ENCODE peak calls at places on chromosomes 7 and 10, in nine cellular contexts. One of them, this sample, is unnamed.

GRCh38 chr7:107628461-107629064 is 32.1 kb upstream of the SLC26A4 start:
- DNase-seq in ELR: no peak
- DNase-seq in NCI-H1092 treated with DMSO at 0.1 percent for 48 hours: no peak
- DNase-seq in T-helper 2 cell: no peak
- DNase-seq in stimulated activated CD4-positive, alpha-beta T cell treated with anti-CD3 and anti-CD28 coated beads, Interleukin-12 subunit alpha, Interleukin-12 subunit beta, amount 100 ng/mL, for 4 hours: no peak
- DNase-seq in mesenteric fat pad: no peak
- DNase-seq in OCI-M1: no peak
- DNase-seq in NCI-H226: no peak
- DNase-seq in GM12891: no peak
- DNase-seq in this sample: no peak

GRCh38 chr7:106767073-106767472 is 98.0 kb upstream of the PIK3CG start:
- DNase-seq in NCI-H1092 treated with DMSO at 0.1 percent for 48 hours: no peak
- DNase-seq in mesenteric fat pad: no peak
- DNase-seq in NCI-H226: peak; percentile 37
- DNase-seq in ELR: peak; percentile 16
- DNase-seq in OCI-M1: peak; percentile 83
- DNase-seq in GM12891: no peak
- DNase-seq in T-helper 2 cell: no peak
- DNase-seq in stimulated activated CD4-positive, alpha-beta T cell treated with anti-CD3 and anti-CD28 coated beads, Interleukin-12 subunit alpha, Interleukin-12 subunit beta, amount 100 ng/mL, for 4 hours: no peak
- DNase-seq in this sample: no peak

GRCh38 chr10:113681533-113682470 is 2.1 kb downstream of the CASP7 start:
- DNase-seq in mesenteric fat pad: no peak
- DNase-seq in NCI-H226: no peak
- DNase-seq in stimulated activated CD4-positive, alpha-beta T cell treated with anti-CD3 and anti-CD28 coated beads, Interleukin-12 subunit alpha, Interleukin-12 subunit beta, amount 100 ng/mL, for 4 hours: no peak
- DNase-seq in T-helper 2 cell: no peak
- DNase-seq in OCI-M1: no peak
- DNase-seq in NCI-H1092 treated with DMSO at 0.1 percent for 48 hours: no peak
- DNase-seq in ELR: no peak
- DNase-seq in GM12891: peak; percentile 34
- DNase-seq in this sample: no peak

GRCh38 chr10:25125151-25125550 is 49.6 kb upstream of the GPR158 start:
- DNase-seq in OCI-M1: no peak
- DNase-seq in ELR: no peak
- DNase-seq in GM12891: no peak
- DNase-seq in mesenteric fat pad: no peak
- DNase-seq in stimulated activated CD4-positive, alpha-beta T cell treated with anti-CD3 and anti-CD28 coated beads, Interleukin-12 subunit alpha, Interleukin-12 subunit beta, amount 100 ng/mL, for 4 hours: no peak
- DNase-seq in NCI-H226: no peak
- DNase-seq in T-helper 2 cell: no peak
- DNase-seq in NCI-H1092 treated with DMSO at 0.1 percent for 48 hours: peak; percentile 19
- DNase-seq in this sample: no peak

GRCh38 chr7:51198654-51199053 is 118.0 kb downstream of the COBL start:
- DNase-seq in NCI-H1092 treated with DMSO at 0.1 percent for 48 hours: no peak
- DNase-seq in OCI-M1: no peak
- DNase-seq in stimulated activated CD4-positive, alpha-beta T cell treated with anti-CD3 and anti-CD28 coated beads, Interleukin-12 subunit alpha, Interleukin-12 subunit beta, amount 100 ng/mL, for 4 hours: no peak
- DNase-seq in mesenteric fat pad: no peak
- DNase-seq in ELR: no peak
- DNase-seq in T-helper 2 cell: no peak
- DNase-seq in NCI-H226: peak; percentile 4
- DNase-seq in GM12891: no peak
- DNase-seq in this sample: no peak

GRCh38 chr10:107144490-107144889 is 20.0 kb downstream of the SORCS1 start:
- DNase-seq in stimulated activated CD4-positive, alpha-beta T cell treated with anti-CD3 and anti-CD28 coated beads, Interleukin-12 subunit alpha, Interleukin-12 subunit beta, amount 100 ng/mL, for 4 hours: no peak
- DNase-seq in OCI-M1: peak; percentile 53
- DNase-seq in ELR: no peak
- DNase-seq in NCI-H226: no peak
- DNase-seq in GM12891: no peak
- DNase-seq in T-helper 2 cell: no peak
- DNase-seq in mesenteric fat pad: no peak
- DNase-seq in NCI-H1092 treated with DMSO at 0.1 percent for 48 hours: no peak
- DNase-seq in this sample: no peak

GRCh38 chr10:2839081-2839725 is 228.1 kb upstream of the PFKP start:
- DNase-seq in T-helper 2 cell: no peak
- DNase-seq in NCI-H1092 treated with DMSO at 0.1 percent for 48 hours: peak; percentile 2
- DNase-seq in NCI-H226: no peak
- DNase-seq in stimulated activated CD4-positive, alpha-beta T cell treated with anti-CD3 and anti-CD28 coated beads, Interleukin-12 subunit alpha, Interleukin-12 subunit beta, amount 100 ng/mL, for 4 hours: peak; percentile 47
- DNase-seq in OCI-M1: peak; percentile 52
- DNase-seq in ELR: peak; percentile 31
- DNase-seq in GM12891: no peak
- DNase-seq in mesenteric fat pad: no peak
- DNase-seq in this sample: no peak

GRCh38 chr10:128078136-128078969 is 47.9 kb downstream of the MKI67 start:
- DNase-seq in stimulated activated CD4-positive, alpha-beta T cell treated with anti-CD3 and anti-CD28 coated beads, Interleukin-12 subunit alpha, Interleukin-12 subunit beta, amount 100 ng/mL, for 4 hours: peak; percentile 34
- DNase-seq in NCI-H1092 treated with DMSO at 0.1 percent for 48 hours: peak; percentile 5
- DNase-seq in OCI-M1: peak; percentile 47
- DNase-seq in mesenteric fat pad: peak; percentile 86
- DNase-seq in T-helper 2 cell: no peak
- DNase-seq in GM12891: peak; percentile 50
- DNase-seq in NCI-H226: no peak
- DNase-seq in ELR: peak; percentile 57
- DNase-seq in this sample: no peak

GRCh38 chr10:107529350-107529749 is 364.8 kb upstream of the SORCS1 start:
- DNase-seq in OCI-M1: no peak
- DNase-seq in mesenteric fat pad: no peak
- DNase-seq in NCI-H226: no peak
- DNase-seq in stimulated activated CD4-positive, alpha-beta T cell treated with anti-CD3 and anti-CD28 coated beads, Interleukin-12 subunit alpha, Interleukin-12 subunit beta, amount 100 ng/mL, for 4 hours: no peak
- DNase-seq in GM12891: no peak
- DNase-seq in T-helper 2 cell: no peak
- DNase-seq in NCI-H1092 treated with DMSO at 0.1 percent for 48 hours: no peak
- DNase-seq in ELR: no peak
- DNase-seq in this sample: no peak

GRCh38 chr10:43727935-43728334 is 79.3 kb upstream of the ZNF32 start:
- DNase-seq in mesenteric fat pad: no peak
- DNase-seq in stimulated activated CD4-positive, alpha-beta T cell treated with anti-CD3 and anti-CD28 coated beads, Interleukin-12 subunit alpha, Interleukin-12 subunit beta, amount 100 ng/mL, for 4 hours: no peak
- DNase-seq in T-helper 2 cell: no peak
- DNase-seq in ELR: no peak
- DNase-seq in GM12891: no peak
- DNase-seq in NCI-H1092 treated with DMSO at 0.1 percent for 48 hours: no peak
- DNase-seq in NCI-H226: no peak
- DNase-seq in OCI-M1: no peak
- DNase-seq in this sample: no peak

GRCh38 chr7:133753513-133753912 is 373.6 kb upstream of the LRGUK start:
- DNase-seq in NCI-H1092 treated with DMSO at 0.1 percent for 48 hours: no peak
- DNase-seq in T-helper 2 cell: no peak
- DNase-seq in stimulated activated CD4-positive, alpha-beta T cell treated with anti-CD3 and anti-CD28 coated beads, Interleukin-12 subunit alpha, Interleukin-12 subunit beta, amount 100 ng/mL, for 4 hours: no peak
- DNase-seq in mesenteric fat pad: no peak
- DNase-seq in OCI-M1: no peak
- DNase-seq in GM12891: no peak
- DNase-seq in ELR: no peak
- DNase-seq in NCI-H226: peak; percentile 4
- DNase-seq in this sample: no peak

GRCh38 chr7:12827920-12828319 is 140.5 kb downstream of the ARL4A start:
- DNase-seq in GM12891: no peak
- DNase-seq in OCI-M1: no peak
- DNase-seq in ELR: peak; percentile 18
- DNase-seq in stimulated activated CD4-positive, alpha-beta T cell treated with anti-CD3 and anti-CD28 coated beads, Interleukin-12 subunit alpha, Interleukin-12 subunit beta, amount 100 ng/mL, for 4 hours: no peak
- DNase-seq in NCI-H226: peak; percentile 89
- DNase-seq in mesenteric fat pad: no peak
- DNase-seq in T-helper 2 cell: no peak
- DNase-seq in NCI-H1092 treated with DMSO at 0.1 percent for 48 hours: no peak
- DNase-seq in this sample: no peak

GRCh38 chr10:53664620-53665019 is 892.0 kb upstream of the MBL2 start:
- DNase-seq in ELR: peak; percentile 0
- DNase-seq in stimulated activated CD4-positive, alpha-beta T cell treated with anti-CD3 and anti-CD28 coated beads, Interleukin-12 subunit alpha, Interleukin-12 subunit beta, amount 100 ng/mL, for 4 hours: no peak
- DNase-seq in GM12891: no peak
- DNase-seq in mesenteric fat pad: no peak
- DNase-seq in NCI-H226: no peak
- DNase-seq in NCI-H1092 treated with DMSO at 0.1 percent for 48 hours: no peak
- DNase-seq in OCI-M1: peak; percentile 17
- DNase-seq in T-helper 2 cell: no peak
- DNase-seq in this sample: no peak

GRCh38 chr10:7027913-7028808 is 382.7 kb downstream of the SFMBT2 start:
- DNase-seq in T-helper 2 cell: no peak
- DNase-seq in GM12891: no peak
- DNase-seq in OCI-M1: peak; percentile 90
- DNase-seq in stimulated activated CD4-positive, alpha-beta T cell treated with anti-CD3 and anti-CD28 coated beads, Interleukin-12 subunit alpha, Interleukin-12 subunit beta, amount 100 ng/mL, for 4 hours: no peak
- DNase-seq in NCI-H226: no peak
- DNase-seq in ELR: peak; percentile 28
- DNase-seq in mesenteric fat pad: no peak
- DNase-seq in NCI-H1092 treated with DMSO at 0.1 percent for 48 hours: no peak
- DNase-seq in this sample: no peak

GRCh38 chr7:35906191-35906908 is 105.5 kb downstream of the SEPTIN7 start:
- DNase-seq in OCI-M1: peak; percentile 72
- DNase-seq in mesenteric fat pad: no peak
- DNase-seq in T-helper 2 cell: peak; percentile 29
- DNase-seq in NCI-H1092 treated with DMSO at 0.1 percent for 48 hours: peak; percentile 78
- DNase-seq in stimulated activated CD4-positive, alpha-beta T cell treated with anti-CD3 and anti-CD28 coated beads, Interleukin-12 subunit alpha, Interleukin-12 subunit beta, amount 100 ng/mL, for 4 hours: peak; percentile 37
- DNase-seq in NCI-H226: peak; percentile 34
- DNase-seq in ELR: peak; percentile 77
- DNase-seq in GM12891: peak; percentile 2
- DNase-seq in this sample: no peak

GRCh38 chr7:47191316-47191715 is 390.6 kb downstream of the TNS3 start:
- DNase-seq in stimulated activated CD4-positive, alpha-beta T cell treated with anti-CD3 and anti-CD28 coated beads, Interleukin-12 subunit alpha, Interleukin-12 subunit beta, amount 100 ng/mL, for 4 hours: no peak
- DNase-seq in T-helper 2 cell: no peak
- DNase-seq in NCI-H1092 treated with DMSO at 0.1 percent for 48 hours: no peak
- DNase-seq in NCI-H226: no peak
- DNase-seq in ELR: no peak
- DNase-seq in OCI-M1: no peak
- DNase-seq in GM12891: no peak
- DNase-seq in mesenteric fat pad: no peak
- DNase-seq in this sample: no peak

GRCh38 chr10:43396928-43397624 is 11.9 kb downstream of the HNRNPF start:
- DNase-seq in mesenteric fat pad: peak; percentile 96
- DNase-seq in OCI-M1: peak; percentile 96
- DNase-seq in GM12891: peak; percentile 84
- DNase-seq in NCI-H1092 treated with DMSO at 0.1 percent for 48 hours: peak; percentile 69
- DNase-seq in ELR: peak; percentile 95
- DNase-seq in T-helper 2 cell: peak; percentile 57
- DNase-seq in NCI-H226: peak; percentile 86
- DNase-seq in stimulated activated CD4-positive, alpha-beta T cell treated with anti-CD3 and anti-CD28 coated beads, Interleukin-12 subunit alpha, Interleukin-12 subunit beta, amount 100 ng/mL, for 4 hours: peak; percentile 69
- DNase-seq in this sample: peak; percentile 84

GRCh38 chr10:520402-520787 is 169.1 kb downstream of the DIP2C start:
- DNase-seq in OCI-M1: no peak
- DNase-seq in stimulated activated CD4-positive, alpha-beta T cell treated with anti-CD3 and anti-CD28 coated beads, Interleukin-12 subunit alpha, Interleukin-12 subunit beta, amount 100 ng/mL, for 4 hours: no peak
- DNase-seq in ELR: peak; percentile 21
- DNase-seq in mesenteric fat pad: peak; percentile 37
- DNase-seq in NCI-H226: peak; percentile 12
- DNase-seq in GM12891: no peak
- DNase-seq in T-helper 2 cell: no peak
- DNase-seq in NCI-H1092 treated with DMSO at 0.1 percent for 48 hours: no peak
- DNase-seq in this sample: peak; percentile 45

GRCh38 chr7:140923358-140924006 is 1.2 kb downstream of the BRAF start:
- DNase-seq in ELR: peak; percentile 30
- DNase-seq in GM12891: no peak
- DNase-seq in T-helper 2 cell: no peak
- DNase-seq in OCI-M1: peak; percentile 48
- DNase-seq in stimulated activated CD4-positive, alpha-beta T cell treated with anti-CD3 and anti-CD28 coated beads, Interleukin-12 subunit alpha, Interleukin-12 subunit beta, amount 100 ng/mL, for 4 hours: no peak
- DNase-seq in NCI-H1092 treated with DMSO at 0.1 percent for 48 hours: peak; percentile 56
- DNase-seq in NCI-H226: no peak
- DNase-seq in mesenteric fat pad: no peak
- DNase-seq in this sample: no peak

GRCh38 chr7:46515844-46516590 is 594.9 kb upstream of the IGFBP3 start:
- DNase-seq in OCI-M1: no peak
- DNase-seq in NCI-H1092 treated with DMSO at 0.1 percent for 48 hours: no peak
- DNase-seq in GM12891: no peak
- DNase-seq in mesenteric fat pad: no peak
- DNase-seq in NCI-H226: no peak
- DNase-seq in stimulated activated CD4-positive, alpha-beta T cell treated with anti-CD3 and anti-CD28 coated beads, Interleukin-12 subunit alpha, Interleukin-12 subunit beta, amount 100 ng/mL, for 4 hours: no peak
- DNase-seq in T-helper 2 cell: no peak
- DNase-seq in ELR: no peak
- DNase-seq in this sample: no peak

GRCh38 chr10:62732841-62733653 is 71.5 kb upstream of the ADO start:
- DNase-seq in NCI-H1092 treated with DMSO at 0.1 percent for 48 hours: no peak
- DNase-seq in GM12891: no peak
- DNase-seq in mesenteric fat pad: no peak
- DNase-seq in OCI-M1: peak; percentile 51
- DNase-seq in T-helper 2 cell: no peak
- DNase-seq in ELR: peak; percentile 86
- DNase-seq in NCI-H226: peak; percentile 68
- DNase-seq in stimulated activated CD4-positive, alpha-beta T cell treated with anti-CD3 and anti-CD28 coated beads, Interleukin-12 subunit alpha, Interleukin-12 subunit beta, amount 100 ng/mL, for 4 hours: peak; percentile 44
- DNase-seq in this sample: no peak